ENCODE peak calls at places on chromosomes 16 and 17, in four cellular contexts. One of them, this sample, is unnamed.
A peak's percentile ranks its signal among the peaks of the same experiment; 100 is the strongest.

GRCh38 chr17:63275318-63275967 is 170.7 kb downstream of the CYB561 start:
- DNase-seq in ACHN: peak; percentile 95
- DNase-seq in pons: peak; percentile 40
- DNase-seq in AG10803: peak; percentile 93
- DNase-seq in this sample: peak; percentile 95

GRCh38 chr17:37570527-37571093 is 38.6 kb downstream of the SYNRG start:
- DNase-seq in ACHN: peak; percentile 91
- DNase-seq in pons: no peak
- DNase-seq in AG10803: peak; percentile 37
- DNase-seq in this sample: peak; percentile 76

GRCh38 chr17:2337811-2338657 is 733 bp downstream of the SGSM2 start:
- DNase-seq in ACHN: peak; percentile 78
- DNase-seq in pons: no peak
- DNase-seq in AG10803: peak; percentile 43
- DNase-seq in this sample: peak; percentile 14

GRCh38 chr17:45411348-45412105 is 21.1 kb downstream of the ARHGAP27 start:
- DNase-seq in ACHN: no peak
- DNase-seq in pons: no peak
- DNase-seq in AG10803: no peak
- DNase-seq in this sample: peak; percentile 34

GRCh38 chr17:70829876-70830275 is 660.5 kb downstream of the KCNJ2 start:
- DNase-seq in ACHN: no peak
- DNase-seq in pons: no peak
- DNase-seq in AG10803: peak; percentile 17
- DNase-seq in this sample: no peak

GRCh38 chr17:17538417-17539391 is 42.5 kb upstream of the RASD1 start:
- DNase-seq in ACHN: no peak
- DNase-seq in pons: no peak
- DNase-seq in AG10803: no peak
- DNase-seq in this sample: no peak

GRCh38 chr17:34658796-34659195 is 79.4 kb downstream of the TMEM132E start:
- DNase-seq in ACHN: no peak
- DNase-seq in pons: no peak
- DNase-seq in AG10803: no peak
- DNase-seq in this sample: no peak

GRCh38 chr17:8674344-8675305 is 44.1 kb upstream of the MYH10 start:
- DNase-seq in ACHN: no peak
- DNase-seq in pons: no peak
- DNase-seq in AG10803: peak; percentile 78
- DNase-seq in this sample: no peak

GRCh38 chr16:66127459-66128362 is 238.8 kb upstream of the CDH5 start:
- DNase-seq in ACHN: no peak
- DNase-seq in pons: no peak
- DNase-seq in AG10803: no peak
- DNase-seq in this sample: no peak

GRCh38 chr17:40553694-40554534 is 11.4 kb downstream of the CCR7 start:
- DNase-seq in ACHN: no peak
- DNase-seq in pons: peak; percentile 92
- DNase-seq in AG10803: peak; percentile 91
- DNase-seq in this sample: peak; percentile 24

GRCh38 chr16:48949636-48950035 is 332.0 kb downstream of the CBLN1 start:
- DNase-seq in ACHN: peak; percentile 23
- DNase-seq in pons: no peak
- DNase-seq in AG10803: peak; percentile 49
- DNase-seq in this sample: no peak

GRCh38 chr16:70809392-70810060 is 8.6 kb upstream of the VAC14 start:
- DNase-seq in ACHN: no peak
- DNase-seq in pons: no peak
- DNase-seq in AG10803: no peak
- DNase-seq in this sample: no peak

GRCh38 chr17:6066183-6066948 is 3.8 kb upstream of the WSCD1 start:
- DNase-seq in ACHN: no peak
- DNase-seq in pons: no peak
- DNase-seq in AG10803: no peak
- DNase-seq in this sample: peak; percentile 11

GRCh38 chr17:4709794-4710692 is at the start of gene ARRB2:
- DNase-seq in ACHN: peak; percentile 99
- DNase-seq in pons: peak; percentile 98
- DNase-seq in AG10803: peak; percentile 96
- DNase-seq in this sample: peak; percentile 95